ENCODE peak calls at places on chromosomes 16 and 17, in ten cellular contexts. E, F, W, M, Q, U, G, C, S and R are unnamed samples.

GRCh38 chr17:82876602-82877391 is 37.0 kb upstream of the ZNF750 start:
- DNase-seq in U (no peak), F (peak), G (no peak), C (peak), W (peak), M (peak), Q (peak), E (peak), S (peak), R (no peak)

GRCh38 chr16:87583453-87584131 is 18.7 kb upstream of the JPH3 start:
- DNase-seq in M (no peak), Q (no peak), E (no peak), C (no peak), S (no peak), F (no peak), G (no peak), W (no peak), U (no peak), R (peak)

GRCh38 chr16:70685061-70685937 is 554 bp downstream of the MTSS2 start:
- DNase-seq in F (no peak), M (no peak), U (no peak), S (no peak), Q (no peak), C (no peak), W (no peak), G (no peak), E (no peak), R (no peak)

GRCh38 chr17:57445051-57445450 is 188.7 kb downstream of the MSI2 start:
- DNase-seq in M (no peak), S (no peak), E (no peak), F (no peak), C (no peak), W (no peak), Q (no peak), U (no peak), G (no peak), R (peak)

GRCh38 chr16:85253127-85253941 is 141.1 kb upstream of the CIBAR2 start:
- DNase-seq in F (peak), M (no peak), E (peak), Q (peak), W (peak), U (peak), G (peak), C (peak), S (peak), R (no peak)

GRCh38 chr16:54446639-54447038 is 160.1 kb upstream of the IRX3 start:
- DNase-seq in M (peak), E (no peak), G (no peak), C (no peak), F (peak), U (no peak), S (no peak), W (peak), Q (no peak), R (peak)

GRCh38 chr17:12395733-12396354 is 269.8 kb upstream of the MYOCD start:
- DNase-seq in W (no peak), E (peak), M (no peak), Q (no peak), G (peak), F (no peak), C (peak), S (peak), U (no peak), R (no peak)

GRCh38 chr17:74452027-74452840 is 14.2 kb upstream of the CD300A start:
- DNase-seq in F (no peak), E (peak), G (no peak), S (no peak), C (no peak), M (no peak), U (no peak), W (no peak), Q (no peak), R (no peak)

GRCh38 chr17:6583411-6583810 is 27.1 kb upstream of the PITPNM3 start:
- DNase-seq in E (no peak), C (no peak), G (no peak), W (no peak), F (no peak), Q (no peak), M (no peak), U (no peak), S (no peak), R (no peak)

GRCh38 chr17:35373984-35374765 is 754 bp upstream of the SLFN11 start:
- DNase-seq in G (peak), U (peak), M (peak), W (peak), E (peak), Q (no peak), F (peak), C (peak), S (peak), R (peak)

GRCh38 chr16:79430129-79430789 is 170.3 kb downstream of the MAF start:
- DNase-seq in F (no peak), W (no peak), Q (no peak), E (peak), S (no peak), G (no peak), M (no peak), U (no peak), C (no peak), R (no peak)

GRCh38 chr17:55513885-55514590 is 2.8 kb upstream of the SMIM36 start:
- DNase-seq in F (peak), S (peak), E (peak), U (peak), G (peak), C (peak), W (peak), Q (peak), M (peak), R (peak)

GRCh38 chr16:86096850-86097249 is 197.9 kb downstream of the IRF8 start:
- DNase-seq in Q (no peak), G (no peak), S (no peak), W (no peak), E (no peak), U (no peak), M (no peak), C (no peak), F (no peak), R (no peak)

GRCh38 chr17:42047343-42047742 is 3.1 kb downstream of the C17orf113 start:
- DNase-seq in E (no peak), C (no peak), S (no peak), W (no peak), G (no peak), U (no peak), Q (no peak), F (no peak), M (no peak), R (no peak)

GRCh38 chr17:37848690-37849616 is 75.3 kb upstream of the TBC1D3K start:
- DNase-seq in C (no peak), Q (no peak), G (no peak), M (no peak), S (no peak), W (no peak), E (no peak), F (no peak), U (no peak), R (peak)

GRCh38 chr16:23296994-23297393 is 5.1 kb upstream of the SCNN1B start:
- DNase-seq in F (no peak), S (peak), C (peak), W (no peak), M (no peak), E (peak), G (no peak), U (no peak), Q (no peak), R (no peak)

GRCh38 chr17:43356999-43357398 is 41.8 kb upstream of the ARL4D start:
- DNase-seq in Q (no peak), W (no peak), S (no peak), U (no peak), C (no peak), M (no peak), G (no peak), F (no peak), E (no peak), R (peak)

GRCh38 chr16:73031155-73031866 is 16.6 kb downstream of the ZFHX3 start:
- DNase-seq in M (no peak), C (no peak), S (no peak), F (no peak), E (no peak), Q (no peak), W (no peak), U (no peak), G (no peak), R (no peak)

GRCh38 chr16:85331685-85332084 is 219.4 kb upstream of the CIBAR2 start:
- DNase-seq in S (no peak), M (no peak), W (no peak), F (no peak), G (no peak), E (peak), C (peak), Q (no peak), U (no peak), R (no peak)

GRCh38 chr16:12143776-12144175 is 167.2 kb downstream of the SNX29 start:
- DNase-seq in W (no peak), C (no peak), F (no peak), G (no peak), S (no peak), Q (no peak), U (no peak), E (no peak), M (no peak), R (no peak)

GRCh38 chr17:29726721-29727252 is 104.1 kb upstream of the CORO6 start:
- DNase-seq in Q (no peak), W (no peak), E (no peak), U (no peak), S (no peak), G (no peak), M (no peak), C (no peak), F (no peak), R (no peak)

GRCh38 chr16:87953308-87954208 is 2.3 kb downstream of the BANP start:
- DNase-seq in U (no peak), F (no peak), S (no peak), G (no peak), M (no peak), E (no peak), W (no peak), Q (no peak), C (no peak), R (no peak)

GRCh38 chr17:57640079-57640478 is 105.0 kb downstream of the CCDC182 start:
- DNase-seq in F (no peak), G (no peak), C (no peak), U (no peak), W (no peak), M (no peak), E (no peak), S (no peak), Q (no peak), R (no peak)

GRCh38 chr16:5396880-5397279 is 299.3 kb upstream of the EEF2KMT start:
- DNase-seq in W (no peak), S (no peak), M (no peak), Q (no peak), U (no peak), F (no peak), G (no peak), C (no peak), E (no peak), R (no peak)

GRCh38 chr17:57454729-57455062 is 198.4 kb downstream of the MSI2 start:
- DNase-seq in E (no peak), G (no peak), Q (no peak), C (no peak), M (no peak), U (peak), S (no peak), F (no peak), W (no peak), R (no peak)

GRCh38 chr17:81484195-81484979 is 28.2 kb downstream of the ACTG1 start:
- DNase-seq in G (peak), M (peak), C (peak), E (peak), U (peak), Q (peak), F (peak), W (peak), S (peak), R (peak)

GRCh38 chr16:85258166-85258565 is 145.9 kb upstream of the CIBAR2 start:
- DNase-seq in G (no peak), C (no peak), S (no peak), M (no peak), F (no peak), Q (no peak), E (no peak), U (no peak), W (no peak), R (no peak)

GRCh38 chr16:75420987-75421819 is 12.1 kb downstream of the CFDP1 start:
- DNase-seq in G (peak), F (peak), E (peak), S (peak), C (peak), M (peak), Q (peak), U (no peak), W (peak), R (no peak)

GRCh38 chr17:15039366-15039765 is 225.8 kb downstream of the PMP22 start:
- DNase-seq in C (no peak), Q (no peak), M (no peak), G (no peak), E (no peak), W (no peak), S (no peak), F (no peak), U (no peak), R (peak)

GRCh38 chr16:69112285-69113129 is 7.1 kb downstream of the HAS3 start:
- DNase-seq in E (peak), G (peak), M (no peak), U (no peak), F (peak), W (peak), C (peak), Q (peak), S (peak), R (peak)

GRCh38 chr16:66858740-66859396 is 14.7 kb downstream of the CA7 start:
- DNase-seq in C (peak), S (no peak), F (peak), W (peak), M (no peak), G (no peak), Q (no peak), E (peak), U (no peak), R (no peak)

GRCh38 chr17:71636644-71637043 is 484.2 kb upstream of the SOX9 start:
- DNase-seq in U (no peak), Q (no peak), G (no peak), M (no peak), F (no peak), W (no peak), C (no peak), S (no peak), E (no peak), R (no peak)

GRCh38 chr17:40458851-40459482 is 15.7 kb downstream of the IGFBP4 start:
- DNase-seq in W (no peak), C (no peak), M (no peak), G (no peak), U (no peak), S (no peak), F (no peak), Q (no peak), E (no peak), R (no peak)

DNA sequence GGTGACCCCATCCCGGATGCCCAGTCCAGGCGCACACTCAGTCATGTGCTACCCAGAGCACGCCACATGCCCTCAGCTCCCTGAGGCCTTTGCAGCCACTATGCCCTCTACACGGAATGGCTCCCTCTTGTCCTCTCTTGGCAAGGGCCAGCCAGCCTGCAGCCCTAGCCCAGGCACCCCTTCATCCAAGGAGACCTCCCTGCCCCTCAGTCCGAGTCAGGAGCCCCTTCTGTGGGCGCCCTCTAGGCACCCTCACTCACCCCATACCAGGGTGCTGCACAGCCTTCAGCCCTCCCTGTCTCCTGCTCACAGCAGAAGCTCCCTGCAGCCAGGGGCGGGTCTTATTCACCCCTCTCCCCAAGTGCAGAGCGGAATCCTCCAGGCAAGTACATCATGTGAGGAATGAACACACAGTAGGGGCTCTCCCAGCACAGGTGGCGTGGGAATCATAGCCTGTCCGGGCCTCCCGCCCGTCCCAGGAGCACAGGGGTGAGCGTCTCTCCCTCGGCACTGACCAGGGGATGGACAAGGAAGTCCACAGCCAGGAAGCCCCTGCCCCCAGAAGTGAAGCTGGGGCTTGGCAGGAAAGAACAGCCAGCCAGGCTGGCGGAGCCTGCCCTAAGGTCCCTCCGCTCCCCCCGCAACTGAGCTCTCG is 186.9 kb downstream of the RBFOX3 start:
- DNase-seq in W (no peak), G (no peak), F (no peak), C (no peak), M (no peak), U (no peak), S (no peak), E (no peak), Q (no peak), R (no peak)
- H3K27ac ChIP-seq in W (no peak), G (no peak), F (no peak), C (no peak), M (no peak), U (no peak), S (no peak), E (no peak), Q (no peak), R (no peak)

DNA sequence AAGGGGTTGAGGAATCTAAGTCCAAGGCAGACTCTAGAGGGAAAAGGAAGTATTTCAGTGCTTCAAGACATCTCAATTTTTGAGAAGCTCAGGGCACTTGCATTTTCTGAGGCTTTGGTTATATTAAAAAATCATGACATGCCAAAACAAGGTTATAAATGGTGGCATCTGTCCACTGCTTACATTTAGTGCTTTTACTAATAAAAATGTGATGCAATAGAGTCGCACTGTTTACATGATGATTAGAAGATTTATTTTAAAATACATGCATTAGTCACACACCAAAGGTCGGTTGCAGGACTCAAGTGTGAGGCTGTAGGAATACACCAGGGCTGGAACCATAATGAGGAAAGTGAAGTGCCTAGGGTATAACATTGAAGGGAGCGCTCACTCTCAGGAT is 379.6 kb downstream of the HS3ST4 start:
- DNase-seq in M (no peak), E (no peak), U (no peak), Q (no peak), C (no peak), S (no peak), G (no peak), F (no peak), W (no peak), R (no peak)
- H3K27ac ChIP-seq in M (no peak), E (no peak), U (no peak), Q (no peak), C (no peak), S (no peak), G (no peak), F (no peak), W (no peak), R (no peak)

DNA sequence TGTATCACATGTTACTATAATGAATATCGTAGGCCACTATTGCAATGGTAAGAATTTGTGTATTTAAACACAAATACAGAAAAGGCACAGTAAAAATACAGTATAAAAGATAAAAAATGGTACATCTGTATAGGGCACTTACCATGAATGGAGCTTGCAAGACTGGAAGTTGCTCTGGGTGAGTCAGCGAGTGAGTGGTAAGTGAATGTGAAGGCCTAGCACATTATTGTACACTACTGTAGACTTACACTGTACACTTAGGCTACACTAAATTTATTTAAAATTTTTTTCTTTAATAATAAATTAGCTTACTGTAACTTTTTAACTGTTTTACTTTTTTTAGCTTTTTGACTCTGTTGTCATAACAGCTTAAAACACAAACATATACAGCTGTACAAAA is 42.5 kb downstream of the AKAP10 start:
- DNase-seq in U (no peak), Q (no peak), W (no peak), S (no peak), C (no peak), E (no peak), M (no peak), G (no peak), F (no peak), R (no peak)
- H3K27ac ChIP-seq in U (no peak), Q (no peak), W (no peak), S (no peak), C (no peak), E (no peak), M (no peak), G (no peak), F (no peak), R (no peak)

GRCh38 chr16:82071421-82071820 is 36.4 kb downstream of the HSD17B2 start:
- DNase-seq in Q (no peak), M (no peak), S (peak), G (no peak), W (no peak), U (no peak), F (no peak), C (no peak), E (no peak), R (no peak)
- H3K27ac ChIP-seq in Q (no peak), M (no peak), S (no peak), G (no peak), W (no peak), U (no peak), F (no peak), C (no peak), E (no peak), R (no peak)

GRCh38 chr16:720990-721764 is at the start of gene ANTKMT:
- DNase-seq in M (peak), C (peak), S (peak), Q (peak), F (peak), U (peak), W (peak), G (peak), E (peak), R (peak)
- H3K27ac ChIP-seq in M (peak), C (peak), S (peak), Q (peak), F (peak), U (peak), W (peak), G (peak), E (peak), R (peak)

DNA sequence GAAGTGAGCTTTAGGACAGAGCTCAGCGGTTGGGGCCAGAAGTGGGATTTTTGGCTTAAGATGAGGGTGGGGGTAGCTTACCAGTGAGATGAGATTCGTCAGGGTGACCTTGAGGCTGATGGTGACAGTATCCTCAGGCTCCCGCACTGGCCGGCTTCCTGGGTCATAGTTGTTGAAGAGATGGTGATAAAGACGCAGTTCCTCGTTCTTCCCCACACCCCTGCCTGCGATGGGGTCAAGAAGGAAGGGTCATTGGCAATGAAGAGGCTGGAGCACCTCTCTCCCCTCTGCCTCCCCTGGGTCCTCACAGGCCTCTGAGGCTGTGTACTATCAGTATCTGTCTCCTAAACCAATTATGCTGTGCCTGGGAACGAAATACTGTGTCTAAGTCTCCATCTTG is 358 bp downstream of the CHRNE start:
- DNase-seq in F (no peak), S (no peak), E (no peak), C (no peak), M (no peak), U (no peak), W (no peak), Q (no peak), G (no peak), R (no peak)
- H3K27ac ChIP-seq in F (peak), S (no peak), E (no peak), C (peak), M (no peak), U (no peak), W (no peak), Q (no peak), G (no peak), R (no peak)